ENCODE peak calls at places on chromosome 13, in seven cellular contexts. P is stimulated activated naive CD4-positive, alpha-beta T cell treated with Interleukin-2 at 50 U/mL for 16 hours; Q is renal cortical epithelial cell; B is C1 segment of cervical spinal cord; G is non-pigmented ciliary epithelial cell; R is stimulated activated CD4-positive, alpha-beta T cell treated with anti-CD3 and anti-CD28 coated beads, Interleukin-4, amount 100 ng/mL, for 1 hour; X is germinal center. C is an unnamed sample.

GRCh38 chr13:27672025-27672424 is 50.3 kb downstream of the POLR1D start:
- DNase-seq in P (no peak), Q (no peak), B (no peak), G (no peak), R (no peak), X (no peak), C (no peak)

GRCh38 chr13:50626031-50626643 is 217.4 kb downstream of the DLEU7 start:
- DNase-seq in P (no peak), Q (peak), B (no peak), G (peak), R (no peak), X (no peak), C (peak)

GRCh38 chr13:19587635-19588300 is 26.4 kb upstream of the TPTE2 start:
- DNase-seq in P (no peak), Q (peak), B (no peak), G (no peak), R (no peak), X (peak), C (no peak)

GRCh38 chr13:41457589-41458186 is 338 bp downstream of the RGCC start:
- DNase-seq in P (peak), Q (no peak), B (no peak), G (no peak), R (peak), X (peak), C (peak)

GRCh38 chr13:80361883-80362327 is 21.0 kb upstream of the SPRY2 start:
- DNase-seq in P (no peak), Q (no peak), B (no peak), G (no peak), R (no peak), X (no peak), C (no peak)

GRCh38 chr13:82947121-82948077 is 934.9 kb downstream of the SLITRK1 start:
- DNase-seq in P (no peak), Q (peak), B (no peak), G (no peak), R (no peak), X (no peak), C (no peak)

GRCh38 chr13:78160793-78161192 is 242.2 kb upstream of the EDNRB start:
- DNase-seq in P (no peak), Q (peak), B (no peak), G (peak), R (no peak), X (no peak), C (no peak)

GRCh38 chr13:60351326-60351725 is 45.7 kb upstream of the TDRD3 start:
- DNase-seq in P (no peak), Q (peak), B (no peak), G (peak), R (no peak), X (no peak), C (no peak)

GRCh38 chr13:43937839-43938238 is 58.1 kb downstream of the LACC1 start:
- DNase-seq in P (no peak), Q (no peak), B (no peak), G (no peak), R (no peak), X (no peak), C (no peak)

GRCh38 chr13:27374126-27374613 is 50.2 kb upstream of the GTF3A start:
- DNase-seq in P (no peak), Q (no peak), B (no peak), G (no peak), R (no peak), X (no peak), C (no peak)

GRCh38 chr13:113997845-113998751 is 24.2 kb upstream of the C13orf46 start:
- DNase-seq in P (no peak), Q (no peak), B (no peak), G (no peak), R (no peak), X (no peak), C (no peak)

GRCh38 chr13:107743100-107743499 is 472.2 kb downstream of the LIG4 start:
- DNase-seq in P (no peak), Q (no peak), B (no peak), G (no peak), R (no peak), X (no peak), C (no peak)

GRCh38 chr13:106599875-106600797 is 32.2 kb upstream of the ARGLU1 start:
- DNase-seq in P (no peak), Q (peak), B (no peak), G (peak), R (no peak), X (no peak), C (no peak)

GRCh38 chr13:38763446-38764381 is 76.8 kb downstream of the FREM2 start:
- DNase-seq in P (no peak), Q (peak), B (no peak), G (peak), R (no peak), X (no peak), C (no peak)

GRCh38 chr13:23599083-23599925 is 29.1 kb downstream of the TNFRSF19 start:
- DNase-seq in P (no peak), Q (peak), B (no peak), G (no peak), R (no peak), X (no peak), C (no peak)

GRCh38 chr13:98571955-98572662 is 4.8 kb downstream of the STK24 start:
- DNase-seq in P (no peak), Q (no peak), B (no peak), G (no peak), R (no peak), X (no peak), C (no peak)